ENCODE peak calls at places on chromosomes 5 and 9, in eight cellular contexts. W is left ventricle myocardium inferior; V is B cell; B is EL; T is ELR; H is dorsolateral prefrontal cortex; I is HT-29; Z is activated CD4-positive, alpha-beta T cell treated with anti-CD3 and anti-CD28 coated beads for 4 hours. N is an unnamed sample.

GRCh38 chr9:137814436-137814835 is 63.1 kb upstream of the CACNA1B start:
- DNase-seq in W (no peak), V (no peak), B (no peak), T (no peak), H (no peak), I (no peak), Z (no peak), N (no peak)

GRCh38 chr9:125635888-125636287 is 71.1 kb downstream of the MAPKAP1 start:
- DNase-seq in W (no peak), V (no peak), B (no peak), T (no peak), H (no peak), I (no peak), Z (no peak), N (no peak)

GRCh38 chr9:20398511-20399338 is 223.6 kb downstream of the MLLT3 start:
- DNase-seq in W (no peak), V (no peak), B (no peak), T (no peak), H (no peak), I (no peak), Z (no peak), N (no peak)

GRCh38 chr5:6404129-6404528 is 25.8 kb upstream of the MED10 start:
- DNase-seq in W (no peak), V (no peak), B (peak; percentile 78), T (peak; percentile 51), H (no peak), I (no peak), Z (no peak), N (no peak)

GRCh38 chr5:133341296-133341695 is 271.0 kb downstream of the FSTL4 start:
- DNase-seq in W (no peak), V (no peak), B (no peak), T (no peak), H (no peak), I (no peak), Z (no peak), N (no peak)

GRCh38 chr5:72608297-72608696 is 101.1 kb upstream of the ZNF366 start:
- DNase-seq in W (peak; percentile 19), V (no peak), B (no peak), T (no peak), H (no peak), I (no peak), Z (no peak), N (no peak)

GRCh38 chr9:124149992-124150391 is 107.8 kb upstream of the NEK6 start:
- DNase-seq in W (no peak), V (no peak), B (no peak), T (peak; percentile 37), H (no peak), I (peak; percentile 9), Z (no peak), N (no peak)

GRCh38 chr5:82522912-82523311 is 244.8 kb upstream of the RPS23 start:
- DNase-seq in W (no peak), V (no peak), B (no peak), T (no peak), H (no peak), I (no peak), Z (no peak), N (no peak)

GRCh38 chr5:144187699-144188294 is 17.1 kb downstream of the KCTD16 start:
- DNase-seq in W (no peak), V (peak; percentile 79), B (peak; percentile 96), T (peak; percentile 97), H (no peak), I (peak; percentile 35), Z (peak; percentile 81), N (peak; percentile 86)

GRCh38 chr5:39031041-39031440 is 43.2 kb downstream of the RICTOR start:
- DNase-seq in W (no peak), V (no peak), B (no peak), T (no peak), H (no peak), I (no peak), Z (no peak), N (no peak)

GRCh38 chr9:95138474-95138873 is 179.0 kb downstream of the FANCC start:
- DNase-seq in W (no peak), V (no peak), B (no peak), T (peak; percentile 6), H (peak; percentile 77), I (no peak), Z (no peak), N (no peak)

GRCh38 chr9:137778914-137779313 is 98.7 kb upstream of the CACNA1B start:
- DNase-seq in W (no peak), V (no peak), B (no peak), T (no peak), H (no peak), I (no peak), Z (no peak), N (no peak)

GRCh38 chr5:32628049-32628803 is 42.9 kb downstream of the SUB1 start:
- DNase-seq in W (no peak), V (no peak), B (no peak), T (no peak), H (no peak), I (peak; percentile 36), Z (no peak), N (peak; percentile 48)

GRCh38 chr5:179231309-179231708 is 114.0 kb downstream of the ADAMTS2 start:
- DNase-seq in W (no peak), V (no peak), B (no peak), T (no peak), H (no peak), I (no peak), Z (no peak), N (peak; percentile 36)

GRCh38 chr9:29203216-29203930 is 1630.1 kb upstream of the C9orf72 start:
- DNase-seq in W (no peak), V (no peak), B (no peak), T (no peak), H (no peak), I (no peak), Z (no peak), N (no peak)

GRCh38 chr5:16578474-16578883 is 38.3 kb downstream of the RETREG1 start:
- DNase-seq in W (no peak), V (no peak), B (no peak), T (no peak), H (peak; percentile 23), I (no peak), Z (no peak), N (no peak)

GRCh38 chr5:172523146-172523745 is 68.9 kb upstream of the SH3PXD2B start:
- DNase-seq in W (no peak), V (no peak), B (no peak), T (no peak), H (no peak), I (no peak), Z (no peak), N (peak; percentile 33)

GRCh38 chr5:6522337-6522736 is 73.7 kb downstream of the UBE2QL1 start:
- DNase-seq in W (no peak), V (no peak), B (no peak), T (no peak), H (peak; percentile 29), I (no peak), Z (no peak), N (peak; percentile 36)

GRCh38 chr5:71586052-71586940 is 844 bp upstream of the MCCC2 start:
- DNase-seq in W (no peak), V (no peak), B (no peak), T (no peak), H (no peak), I (no peak), Z (no peak), N (peak; percentile 72)

GRCh38 chr5:19342942-19343341 is 645.1 kb downstream of the CDH18 start:
- DNase-seq in W (no peak), V (no peak), B (no peak), T (no peak), H (no peak), I (no peak), Z (no peak), N (no peak)